ENCODE peak calls at places on chromosome 12, in nine cellular contexts. One of them, this sample, is unnamed.

GRCh38 chr12:42794811-42795210 is 205.3 kb upstream of the PRICKLE1 start:
- DNase-seq in AG08396: no peak
- DNase-seq in stimulated activated CD8-positive, alpha-beta memory T cell treated with anti-CD3 and anti-CD28 coated beads, Interleukin-4, amount 100 ng/mL, for 1 hour: no peak
- DNase-seq in ascending aorta: no peak
- DNase-seq in LHCN-M2: peak; percentile 15
- DNase-seq in omental fat pad: no peak
- DNase-seq in T follicular helper cell: no peak
- DNase-seq in A673: no peak
- DNase-seq in activated CD4-positive, alpha-beta T cell treated with anti-CD3 and anti-CD28 coated beads for 1 hour: no peak
- DNase-seq in this sample: no peak

GRCh38 chr12:19681007-19681406 is 241.7 kb downstream of the AEBP2 start:
- DNase-seq in AG08396: no peak
- DNase-seq in stimulated activated CD8-positive, alpha-beta memory T cell treated with anti-CD3 and anti-CD28 coated beads, Interleukin-4, amount 100 ng/mL, for 1 hour: no peak
- DNase-seq in ascending aorta: no peak
- DNase-seq in LHCN-M2: no peak
- DNase-seq in omental fat pad: no peak
- DNase-seq in T follicular helper cell: no peak
- DNase-seq in A673: no peak
- DNase-seq in activated CD4-positive, alpha-beta T cell treated with anti-CD3 and anti-CD28 coated beads for 1 hour: no peak
- DNase-seq in this sample: no peak

GRCh38 chr12:3885179-3886094 is 12.2 kb upstream of the PARP11 start:
- DNase-seq in AG08396: peak; percentile 22
- DNase-seq in stimulated activated CD8-positive, alpha-beta memory T cell treated with anti-CD3 and anti-CD28 coated beads, Interleukin-4, amount 100 ng/mL, for 1 hour: no peak
- DNase-seq in ascending aorta: peak; percentile 67
- DNase-seq in LHCN-M2: peak; percentile 51
- DNase-seq in omental fat pad: no peak
- DNase-seq in T follicular helper cell: no peak
- DNase-seq in A673: peak; percentile 53
- DNase-seq in activated CD4-positive, alpha-beta T cell treated with anti-CD3 and anti-CD28 coated beads for 1 hour: no peak
- DNase-seq in this sample: no peak

GRCh38 chr12:4564819-4565218 is 2.8 kb downstream of the DYRK4 start:
- DNase-seq in AG08396: no peak
- DNase-seq in stimulated activated CD8-positive, alpha-beta memory T cell treated with anti-CD3 and anti-CD28 coated beads, Interleukin-4, amount 100 ng/mL, for 1 hour: no peak
- DNase-seq in ascending aorta: no peak
- DNase-seq in LHCN-M2: no peak
- DNase-seq in omental fat pad: no peak
- DNase-seq in T follicular helper cell: no peak
- DNase-seq in A673: no peak
- DNase-seq in activated CD4-positive, alpha-beta T cell treated with anti-CD3 and anti-CD28 coated beads for 1 hour: no peak
- DNase-seq in this sample: no peak

GRCh38 chr12:67661311-67662011 is 12.9 kb downstream of the DYRK2 start:
- DNase-seq in AG08396: no peak
- DNase-seq in stimulated activated CD8-positive, alpha-beta memory T cell treated with anti-CD3 and anti-CD28 coated beads, Interleukin-4, amount 100 ng/mL, for 1 hour: no peak
- DNase-seq in ascending aorta: no peak
- DNase-seq in LHCN-M2: peak; percentile 76
- DNase-seq in omental fat pad: no peak
- DNase-seq in T follicular helper cell: no peak
- DNase-seq in A673: peak; percentile 85
- DNase-seq in activated CD4-positive, alpha-beta T cell treated with anti-CD3 and anti-CD28 coated beads for 1 hour: no peak
- DNase-seq in this sample: no peak

GRCh38 chr12:68557011-68557715 is 53.5 kb upstream of the RAP1B start:
- DNase-seq in AG08396: peak; percentile 50
- DNase-seq in stimulated activated CD8-positive, alpha-beta memory T cell treated with anti-CD3 and anti-CD28 coated beads, Interleukin-4, amount 100 ng/mL, for 1 hour: no peak
- DNase-seq in ascending aorta: no peak
- DNase-seq in LHCN-M2: peak; percentile 80
- DNase-seq in omental fat pad: no peak
- DNase-seq in T follicular helper cell: no peak
- DNase-seq in A673: no peak
- DNase-seq in activated CD4-positive, alpha-beta T cell treated with anti-CD3 and anti-CD28 coated beads for 1 hour: no peak
- DNase-seq in this sample: no peak

GRCh38 chr12:14275886-14276285 is 89.6 kb upstream of the ATF7IP start:
- DNase-seq in AG08396: no peak
- DNase-seq in stimulated activated CD8-positive, alpha-beta memory T cell treated with anti-CD3 and anti-CD28 coated beads, Interleukin-4, amount 100 ng/mL, for 1 hour: no peak
- DNase-seq in ascending aorta: no peak
- DNase-seq in LHCN-M2: no peak
- DNase-seq in omental fat pad: no peak
- DNase-seq in T follicular helper cell: no peak
- DNase-seq in A673: no peak
- DNase-seq in activated CD4-positive, alpha-beta T cell treated with anti-CD3 and anti-CD28 coated beads for 1 hour: no peak
- DNase-seq in this sample: no peak

GRCh38 chr12:6347367-6348338 is 5.8 kb upstream of the TNFRSF1A start:
- DNase-seq in AG08396: no peak
- DNase-seq in stimulated activated CD8-positive, alpha-beta memory T cell treated with anti-CD3 and anti-CD28 coated beads, Interleukin-4, amount 100 ng/mL, for 1 hour: no peak
- DNase-seq in ascending aorta: peak; percentile 95
- DNase-seq in LHCN-M2: no peak
- DNase-seq in omental fat pad: no peak
- DNase-seq in T follicular helper cell: no peak
- DNase-seq in A673: no peak
- DNase-seq in activated CD4-positive, alpha-beta T cell treated with anti-CD3 and anti-CD28 coated beads for 1 hour: no peak
- DNase-seq in this sample: no peak

GRCh38 chr12:71876400-71876799 is 36.8 kb downstream of the TBC1D15 start:
- DNase-seq in AG08396: no peak
- DNase-seq in stimulated activated CD8-positive, alpha-beta memory T cell treated with anti-CD3 and anti-CD28 coated beads, Interleukin-4, amount 100 ng/mL, for 1 hour: no peak
- DNase-seq in ascending aorta: no peak
- DNase-seq in LHCN-M2: peak; percentile 1
- DNase-seq in omental fat pad: no peak
- DNase-seq in T follicular helper cell: no peak
- DNase-seq in A673: peak; percentile 65
- DNase-seq in activated CD4-positive, alpha-beta T cell treated with anti-CD3 and anti-CD28 coated beads for 1 hour: no peak
- DNase-seq in this sample: no peak

GRCh38 chr12:6536894-6537579 is 2.7 kb downstream of the GAPDH start:
- DNase-seq in AG08396: no peak
- DNase-seq in stimulated activated CD8-positive, alpha-beta memory T cell treated with anti-CD3 and anti-CD28 coated beads, Interleukin-4, amount 100 ng/mL, for 1 hour: no peak
- DNase-seq in ascending aorta: peak; percentile 66
- DNase-seq in LHCN-M2: peak; percentile 61
- DNase-seq in omental fat pad: no peak
- DNase-seq in T follicular helper cell: no peak
- DNase-seq in A673: no peak
- DNase-seq in activated CD4-positive, alpha-beta T cell treated with anti-CD3 and anti-CD28 coated beads for 1 hour: no peak
- DNase-seq in this sample: no peak

GRCh38 chr12:130747867-130748740 is 32.0 kb upstream of the RIMBP2 start:
- DNase-seq in AG08396: peak; percentile 74
- DNase-seq in stimulated activated CD8-positive, alpha-beta memory T cell treated with anti-CD3 and anti-CD28 coated beads, Interleukin-4, amount 100 ng/mL, for 1 hour: peak; percentile 33
- DNase-seq in ascending aorta: peak; percentile 77
- DNase-seq in LHCN-M2: peak; percentile 44
- DNase-seq in omental fat pad: peak; percentile 81
- DNase-seq in T follicular helper cell: peak; percentile 39
- DNase-seq in A673: peak; percentile 86
- DNase-seq in activated CD4-positive, alpha-beta T cell treated with anti-CD3 and anti-CD28 coated beads for 1 hour: peak; percentile 50
- DNase-seq in this sample: peak; percentile 40

GRCh38 chr12:90124289-90124688 is 415.7 kb upstream of the ATP2B1 start:
- DNase-seq in AG08396: no peak
- DNase-seq in stimulated activated CD8-positive, alpha-beta memory T cell treated with anti-CD3 and anti-CD28 coated beads, Interleukin-4, amount 100 ng/mL, for 1 hour: no peak
- DNase-seq in ascending aorta: no peak
- DNase-seq in LHCN-M2: peak; percentile 47
- DNase-seq in omental fat pad: no peak
- DNase-seq in T follicular helper cell: no peak
- DNase-seq in A673: no peak
- DNase-seq in activated CD4-positive, alpha-beta T cell treated with anti-CD3 and anti-CD28 coated beads for 1 hour: no peak
- DNase-seq in this sample: no peak

GRCh38 chr12:113134521-113134951 is 1.0 kb downstream of the RASAL1 start:
- DNase-seq in AG08396: no peak
- DNase-seq in stimulated activated CD8-positive, alpha-beta memory T cell treated with anti-CD3 and anti-CD28 coated beads, Interleukin-4, amount 100 ng/mL, for 1 hour: no peak
- DNase-seq in ascending aorta: no peak
- DNase-seq in LHCN-M2: no peak
- DNase-seq in omental fat pad: no peak
- DNase-seq in T follicular helper cell: no peak
- DNase-seq in A673: no peak
- DNase-seq in activated CD4-positive, alpha-beta T cell treated with anti-CD3 and anti-CD28 coated beads for 1 hour: no peak
- DNase-seq in this sample: no peak

GRCh38 chr12:27573972-27574371 is 50.0 kb downstream of the PPFIBP1 start:
- DNase-seq in AG08396: peak; percentile 61
- DNase-seq in stimulated activated CD8-positive, alpha-beta memory T cell treated with anti-CD3 and anti-CD28 coated beads, Interleukin-4, amount 100 ng/mL, for 1 hour: no peak
- DNase-seq in ascending aorta: no peak
- DNase-seq in LHCN-M2: peak; percentile 99
- DNase-seq in omental fat pad: no peak
- DNase-seq in T follicular helper cell: no peak
- DNase-seq in A673: peak; percentile 33
- DNase-seq in activated CD4-positive, alpha-beta T cell treated with anti-CD3 and anti-CD28 coated beads for 1 hour: no peak
- DNase-seq in this sample: no peak

GRCh38 chr12:99824900-99825562 is 159.7 kb downstream of the ANKS1B start:
- DNase-seq in AG08396: no peak
- DNase-seq in stimulated activated CD8-positive, alpha-beta memory T cell treated with anti-CD3 and anti-CD28 coated beads, Interleukin-4, amount 100 ng/mL, for 1 hour: no peak
- DNase-seq in ascending aorta: no peak
- DNase-seq in LHCN-M2: no peak
- DNase-seq in omental fat pad: no peak
- DNase-seq in T follicular helper cell: no peak
- DNase-seq in A673: no peak
- DNase-seq in activated CD4-positive, alpha-beta T cell treated with anti-CD3 and anti-CD28 coated beads for 1 hour: no peak
- DNase-seq in this sample: no peak

GRCh38 chr12:58176296-58176869 is 235.0 kb downstream of the ATP23 start:
- DNase-seq in AG08396: peak; percentile 16
- DNase-seq in stimulated activated CD8-positive, alpha-beta memory T cell treated with anti-CD3 and anti-CD28 coated beads, Interleukin-4, amount 100 ng/mL, for 1 hour: no peak
- DNase-seq in ascending aorta: no peak
- DNase-seq in LHCN-M2: peak; percentile 36
- DNase-seq in omental fat pad: no peak
- DNase-seq in T follicular helper cell: no peak
- DNase-seq in A673: peak; percentile 78
- DNase-seq in activated CD4-positive, alpha-beta T cell treated with anti-CD3 and anti-CD28 coated beads for 1 hour: no peak
- DNase-seq in this sample: no peak

GRCh38 chr12:131391399-131391798 is 319.5 kb upstream of the SFSWAP start:
- DNase-seq in AG08396: no peak
- DNase-seq in stimulated activated CD8-positive, alpha-beta memory T cell treated with anti-CD3 and anti-CD28 coated beads, Interleukin-4, amount 100 ng/mL, for 1 hour: no peak
- DNase-seq in ascending aorta: peak; percentile 44
- DNase-seq in LHCN-M2: no peak
- DNase-seq in omental fat pad: no peak
- DNase-seq in T follicular helper cell: no peak
- DNase-seq in A673: no peak
- DNase-seq in activated CD4-positive, alpha-beta T cell treated with anti-CD3 and anti-CD28 coated beads for 1 hour: no peak
- DNase-seq in this sample: no peak

GRCh38 chr12:42482086-42482819 is 107.3 kb downstream of the PRICKLE1 start:
- DNase-seq in AG08396: peak; percentile 14
- DNase-seq in stimulated activated CD8-positive, alpha-beta memory T cell treated with anti-CD3 and anti-CD28 coated beads, Interleukin-4, amount 100 ng/mL, for 1 hour: no peak
- DNase-seq in ascending aorta: no peak
- DNase-seq in LHCN-M2: no peak
- DNase-seq in omental fat pad: peak; percentile 27
- DNase-seq in T follicular helper cell: no peak
- DNase-seq in A673: no peak
- DNase-seq in activated CD4-positive, alpha-beta T cell treated with anti-CD3 and anti-CD28 coated beads for 1 hour: no peak
- DNase-seq in this sample: no peak

GRCh38 chr12:132188451-132189298 is 44.4 kb downstream of the NOC4L start:
- DNase-seq in AG08396: no peak
- DNase-seq in stimulated activated CD8-positive, alpha-beta memory T cell treated with anti-CD3 and anti-CD28 coated beads, Interleukin-4, amount 100 ng/mL, for 1 hour: no peak
- DNase-seq in ascending aorta: no peak
- DNase-seq in LHCN-M2: no peak
- DNase-seq in omental fat pad: no peak
- DNase-seq in T follicular helper cell: no peak
- DNase-seq in A673: no peak
- DNase-seq in activated CD4-positive, alpha-beta T cell treated with anti-CD3 and anti-CD28 coated beads for 1 hour: no peak
- DNase-seq in this sample: no peak

GRCh38 chr12:82757611-82758010 is 70.9 kb downstream of the TMTC2 start:
- DNase-seq in AG08396: no peak
- DNase-seq in stimulated activated CD8-positive, alpha-beta memory T cell treated with anti-CD3 and anti-CD28 coated beads, Interleukin-4, amount 100 ng/mL, for 1 hour: no peak
- DNase-seq in ascending aorta: no peak
- DNase-seq in LHCN-M2: no peak
- DNase-seq in omental fat pad: no peak
- DNase-seq in T follicular helper cell: no peak
- DNase-seq in A673: no peak
- DNase-seq in activated CD4-positive, alpha-beta T cell treated with anti-CD3 and anti-CD28 coated beads for 1 hour: no peak
- DNase-seq in this sample: no peak

GRCh38 chr12:54068423-54069070 is 14.9 kb downstream of the HOXC4 start:
- DNase-seq in AG08396: no peak
- DNase-seq in stimulated activated CD8-positive, alpha-beta memory T cell treated with anti-CD3 and anti-CD28 coated beads, Interleukin-4, amount 100 ng/mL, for 1 hour: no peak
- DNase-seq in ascending aorta: no peak
- DNase-seq in LHCN-M2: no peak
- DNase-seq in omental fat pad: no peak
- DNase-seq in T follicular helper cell: no peak
- DNase-seq in A673: no peak
- DNase-seq in activated CD4-positive, alpha-beta T cell treated with anti-CD3 and anti-CD28 coated beads for 1 hour: no peak
- DNase-seq in this sample: no peak

GRCh38 chr12:91370086-91370868 is 187.7 kb upstream of the DCN start:
- DNase-seq in AG08396: no peak
- DNase-seq in stimulated activated CD8-positive, alpha-beta memory T cell treated with anti-CD3 and anti-CD28 coated beads, Interleukin-4, amount 100 ng/mL, for 1 hour: no peak
- DNase-seq in ascending aorta: no peak
- DNase-seq in LHCN-M2: no peak
- DNase-seq in omental fat pad: no peak
- DNase-seq in T follicular helper cell: no peak
- DNase-seq in A673: peak; percentile 37
- DNase-seq in activated CD4-positive, alpha-beta T cell treated with anti-CD3 and anti-CD28 coated beads for 1 hour: no peak
- DNase-seq in this sample: no peak

GRCh38 chr12:111748195-111748803 is 18.4 kb upstream of the ALDH2 start:
- DNase-seq in AG08396: no peak
- DNase-seq in stimulated activated CD8-positive, alpha-beta memory T cell treated with anti-CD3 and anti-CD28 coated beads, Interleukin-4, amount 100 ng/mL, for 1 hour: no peak
- DNase-seq in ascending aorta: no peak
- DNase-seq in LHCN-M2: no peak
- DNase-seq in omental fat pad: no peak
- DNase-seq in T follicular helper cell: no peak
- DNase-seq in A673: no peak
- DNase-seq in activated CD4-positive, alpha-beta T cell treated with anti-CD3 and anti-CD28 coated beads for 1 hour: no peak
- DNase-seq in this sample: no peak

GRCh38 chr12:80412343-80412953 is 31.6 kb upstream of the PTPRQ start:
- DNase-seq in AG08396: peak; percentile 37
- DNase-seq in stimulated activated CD8-positive, alpha-beta memory T cell treated with anti-CD3 and anti-CD28 coated beads, Interleukin-4, amount 100 ng/mL, for 1 hour: no peak
- DNase-seq in ascending aorta: no peak
- DNase-seq in LHCN-M2: peak; percentile 69
- DNase-seq in omental fat pad: no peak
- DNase-seq in T follicular helper cell: no peak
- DNase-seq in A673: peak; percentile 81
- DNase-seq in activated CD4-positive, alpha-beta T cell treated with anti-CD3 and anti-CD28 coated beads for 1 hour: no peak
- DNase-seq in this sample: no peak

GRCh38 chr12:69028941-69029729 is 96.2 kb upstream of the CPM start:
- DNase-seq in AG08396: no peak
- DNase-seq in stimulated activated CD8-positive, alpha-beta memory T cell treated with anti-CD3 and anti-CD28 coated beads, Interleukin-4, amount 100 ng/mL, for 1 hour: no peak
- DNase-seq in ascending aorta: no peak
- DNase-seq in LHCN-M2: no peak
- DNase-seq in omental fat pad: no peak
- DNase-seq in T follicular helper cell: no peak
- DNase-seq in A673: no peak
- DNase-seq in activated CD4-positive, alpha-beta T cell treated with anti-CD3 and anti-CD28 coated beads for 1 hour: no peak
- DNase-seq in this sample: no peak

GRCh38 chr12:53223391-53224267 is 8.4 kb downstream of the RARG start:
- DNase-seq in AG08396: peak; percentile 55
- DNase-seq in stimulated activated CD8-positive, alpha-beta memory T cell treated with anti-CD3 and anti-CD28 coated beads, Interleukin-4, amount 100 ng/mL, for 1 hour: no peak
- DNase-seq in ascending aorta: no peak
- DNase-seq in LHCN-M2: no peak
- DNase-seq in omental fat pad: no peak
- DNase-seq in T follicular helper cell: no peak
- DNase-seq in A673: peak; percentile 50
- DNase-seq in activated CD4-positive, alpha-beta T cell treated with anti-CD3 and anti-CD28 coated beads for 1 hour: no peak
- DNase-seq in this sample: no peak

GRCh38 chr12:95548539-95549391 is 2.5 kb downstream of the USP44 start:
- DNase-seq in AG08396: peak; percentile 83
- DNase-seq in stimulated activated CD8-positive, alpha-beta memory T cell treated with anti-CD3 and anti-CD28 coated beads, Interleukin-4, amount 100 ng/mL, for 1 hour: peak; percentile 25
- DNase-seq in ascending aorta: peak; percentile 77
- DNase-seq in LHCN-M2: no peak
- DNase-seq in omental fat pad: no peak
- DNase-seq in T follicular helper cell: peak; percentile 65
- DNase-seq in A673: peak; percentile 77
- DNase-seq in activated CD4-positive, alpha-beta T cell treated with anti-CD3 and anti-CD28 coated beads for 1 hour: peak; percentile 57
- DNase-seq in this sample: peak; percentile 64

GRCh38 chr12:104974626-104975290 is 11.4 kb upstream of the NOPCHAP1 start:
- DNase-seq in AG08396: no peak
- DNase-seq in stimulated activated CD8-positive, alpha-beta memory T cell treated with anti-CD3 and anti-CD28 coated beads, Interleukin-4, amount 100 ng/mL, for 1 hour: no peak
- DNase-seq in ascending aorta: no peak
- DNase-seq in LHCN-M2: peak; percentile 18
- DNase-seq in omental fat pad: no peak
- DNase-seq in T follicular helper cell: no peak
- DNase-seq in A673: no peak
- DNase-seq in activated CD4-positive, alpha-beta T cell treated with anti-CD3 and anti-CD28 coated beads for 1 hour: no peak
- DNase-seq in this sample: peak; percentile 35

GRCh38 chr12:122029620-122030426 is 8.1 kb downstream of the BCL7A start:
- DNase-seq in AG08396: no peak
- DNase-seq in stimulated activated CD8-positive, alpha-beta memory T cell treated with anti-CD3 and anti-CD28 coated beads, Interleukin-4, amount 100 ng/mL, for 1 hour: no peak
- DNase-seq in ascending aorta: no peak
- DNase-seq in LHCN-M2: no peak
- DNase-seq in omental fat pad: no peak
- DNase-seq in T follicular helper cell: no peak
- DNase-seq in A673: no peak
- DNase-seq in activated CD4-positive, alpha-beta T cell treated with anti-CD3 and anti-CD28 coated beads for 1 hour: no peak
- DNase-seq in this sample: no peak

GRCh38 chr12:127383281-127383680 is 883.7 kb upstream of the TMEM132C start:
- DNase-seq in AG08396: peak; percentile 33
- DNase-seq in stimulated activated CD8-positive, alpha-beta memory T cell treated with anti-CD3 and anti-CD28 coated beads, Interleukin-4, amount 100 ng/mL, for 1 hour: no peak
- DNase-seq in ascending aorta: no peak
- DNase-seq in LHCN-M2: peak; percentile 72
- DNase-seq in omental fat pad: no peak
- DNase-seq in T follicular helper cell: no peak
- DNase-seq in A673: no peak
- DNase-seq in activated CD4-positive, alpha-beta T cell treated with anti-CD3 and anti-CD28 coated beads for 1 hour: no peak
- DNase-seq in this sample: no peak

GRCh38 chr12:132007041-132007440 is 57.3 kb downstream of the EP400 start:
- DNase-seq in AG08396: no peak
- DNase-seq in stimulated activated CD8-positive, alpha-beta memory T cell treated with anti-CD3 and anti-CD28 coated beads, Interleukin-4, amount 100 ng/mL, for 1 hour: no peak
- DNase-seq in ascending aorta: peak; percentile 49
- DNase-seq in LHCN-M2: no peak
- DNase-seq in omental fat pad: no peak
- DNase-seq in T follicular helper cell: no peak
- DNase-seq in A673: no peak
- DNase-seq in activated CD4-positive, alpha-beta T cell treated with anti-CD3 and anti-CD28 coated beads for 1 hour: no peak
- DNase-seq in this sample: no peak